ENCODE peak calls at places on chromosome 20, in four cellular contexts. One of them, this sample, is unnamed.
A peak's percentile ranks its signal among the peaks of the same experiment; 100 is the strongest.

GRCh38 chr20:3088031-3088430 is 3.5 kb upstream of the AVP start:
- DNase-seq in HCT116: no peak
- DNase-seq in OCI-LY7: no peak
- DNase-seq in SK-N-SH: no peak
- DNase-seq in this sample: no peak

GRCh38 chr20:20477444-20478041 is 109.6 kb downstream of the INSM1 start:
- DNase-seq in HCT116: no peak
- DNase-seq in OCI-LY7: no peak
- DNase-seq in SK-N-SH: no peak
- DNase-seq in this sample: no peak

GRCh38 chr20:14707865-14708574 is 370.6 kb upstream of the FLRT3 start:
- DNase-seq in HCT116: no peak
- DNase-seq in OCI-LY7: no peak
- DNase-seq in SK-N-SH: no peak
- DNase-seq in this sample: no peak

GRCh38 chr20:57738053-57738452 is 28.2 kb upstream of the PMEPA1 start:
- DNase-seq in HCT116: no peak
- DNase-seq in OCI-LY7: no peak
- DNase-seq in SK-N-SH: no peak
- DNase-seq in this sample: no peak

GRCh38 chr20:61799928-61800327 is 265.8 kb downstream of the TAF4 start:
- DNase-seq in HCT116: no peak
- DNase-seq in OCI-LY7: no peak
- DNase-seq in SK-N-SH: no peak
- DNase-seq in this sample: no peak

GRCh38 chr20:43925786-43926185 is 11.1 kb downstream of the TOX2 start:
- DNase-seq in HCT116: no peak
- DNase-seq in OCI-LY7: no peak
- DNase-seq in SK-N-SH: peak; percentile 67
- DNase-seq in this sample: no peak

GRCh38 chr20:2652724-2653510 is 485 bp downstream of the NOP56 start:
- DNase-seq in HCT116: no peak
- DNase-seq in OCI-LY7: peak; percentile 88
- DNase-seq in SK-N-SH: peak; percentile 81
- DNase-seq in this sample: peak; percentile 32

GRCh38 chr20:13656721-13657368 is 18.1 kb upstream of the TASP1 start:
- DNase-seq in HCT116: no peak
- DNase-seq in OCI-LY7: no peak
- DNase-seq in SK-N-SH: no peak
- DNase-seq in this sample: no peak

GRCh38 chr20:10239954-10240353 is 21.3 kb downstream of the SNAP25 start:
- DNase-seq in HCT116: no peak
- DNase-seq in OCI-LY7: no peak
- DNase-seq in SK-N-SH: no peak
- DNase-seq in this sample: peak; percentile 43

GRCh38 chr20:64106981-64107735 is at the start of gene NPBWR2:
- DNase-seq in HCT116: no peak
- DNase-seq in OCI-LY7: peak; percentile 44
- DNase-seq in SK-N-SH: no peak
- DNase-seq in this sample: no peak

GRCh38 chr20:35674921-35675320 is 10.2 kb upstream of the CPNE1 start:
- DNase-seq in HCT116: no peak
- DNase-seq in OCI-LY7: no peak
- DNase-seq in SK-N-SH: no peak
- DNase-seq in this sample: no peak

GRCh38 chr20:5041433-5041832 is 40.1 kb upstream of the SLC23A2 start:
- DNase-seq in HCT116: no peak
- DNase-seq in OCI-LY7: no peak
- DNase-seq in SK-N-SH: no peak
- DNase-seq in this sample: peak; percentile 13

GRCh38 chr20:8331740-8332412 is 199.8 kb downstream of the PLCB1 start:
- DNase-seq in HCT116: no peak
- DNase-seq in OCI-LY7: no peak
- DNase-seq in SK-N-SH: no peak
- DNase-seq in this sample: no peak

GRCh38 chr20:1707588-1708449 is 50.2 kb upstream of the SIRPG start:
- DNase-seq in HCT116: no peak
- DNase-seq in OCI-LY7: no peak
- DNase-seq in SK-N-SH: no peak
- DNase-seq in this sample: no peak

GRCh38 chr20:16158976-16159286 is 414.3 kb downstream of the KIF16B start:
- DNase-seq in HCT116: no peak
- DNase-seq in OCI-LY7: peak; percentile 39
- DNase-seq in SK-N-SH: no peak
- DNase-seq in this sample: no peak

GRCh38 chr20:18055261-18055660 is 2.5 kb downstream of the OVOL2 start:
- DNase-seq in HCT116: no peak
- DNase-seq in OCI-LY7: no peak
- DNase-seq in SK-N-SH: no peak
- DNase-seq in this sample: no peak

GRCh38 chr20:3226093-3226492 is 12.9 kb downstream of the SLC4A11 start:
- DNase-seq in HCT116: no peak
- DNase-seq in OCI-LY7: no peak
- DNase-seq in SK-N-SH: no peak
- DNase-seq in this sample: no peak

GRCh38 chr20:1336699-1337387 is 7.9 kb upstream of the SDCBP2 start:
- DNase-seq in HCT116: no peak
- DNase-seq in OCI-LY7: no peak
- DNase-seq in SK-N-SH: no peak
- DNase-seq in this sample: no peak

GRCh38 chr20:57432874-57433491 is 41.8 kb downstream of the RBM38 start:
- DNase-seq in HCT116: no peak
- DNase-seq in OCI-LY7: peak; percentile 92
- DNase-seq in SK-N-SH: no peak
- DNase-seq in this sample: no peak

GRCh38 chr20:13857304-13857703 is 72.5 kb downstream of the NDUFAF5 start:
- DNase-seq in HCT116: no peak
- DNase-seq in OCI-LY7: no peak
- DNase-seq in SK-N-SH: no peak
- DNase-seq in this sample: no peak

GRCh38 chr20:10609276-10609675 is 64.5 kb downstream of the JAG1 start:
- DNase-seq in HCT116: no peak
- DNase-seq in OCI-LY7: no peak
- DNase-seq in SK-N-SH: no peak
- DNase-seq in this sample: no peak

GRCh38 chr20:23205221-23205620 is 119.1 kb upstream of the CD93 start:
- DNase-seq in HCT116: no peak
- DNase-seq in OCI-LY7: no peak
- DNase-seq in SK-N-SH: no peak
- DNase-seq in this sample: no peak

GRCh38 chr20:51529758-51530157 is 12.8 kb downstream of the NFATC2 start:
- DNase-seq in HCT116: no peak
- DNase-seq in OCI-LY7: peak; percentile 35
- DNase-seq in SK-N-SH: no peak
- DNase-seq in this sample: no peak

GRCh38 chr20:341682-342081 is 5.2 kb upstream of the NRSN2 start:
- DNase-seq in HCT116: peak; percentile 94
- DNase-seq in OCI-LY7: no peak
- DNase-seq in SK-N-SH: no peak
- DNase-seq in this sample: peak; percentile 42

GRCh38 chr20:52190437-52191131 is 995 bp downstream of the ZFP64 start:
- DNase-seq in HCT116: peak; percentile 6
- DNase-seq in OCI-LY7: peak; percentile 60
- DNase-seq in SK-N-SH: peak; percentile 68
- DNase-seq in this sample: peak; percentile 46

GRCh38 chr20:40279390-40279789 is 409.6 kb downstream of the MAFB start:
- DNase-seq in HCT116: no peak
- DNase-seq in OCI-LY7: no peak
- DNase-seq in SK-N-SH: peak; percentile 61
- DNase-seq in this sample: peak; percentile 32

GRCh38 chr20:24364464-24364863 is 105.0 kb upstream of the SYNDIG1 start:
- DNase-seq in HCT116: no peak
- DNase-seq in OCI-LY7: no peak
- DNase-seq in SK-N-SH: no peak
- DNase-seq in this sample: no peak
- TF ChIP-seq EZH2phosphoT487 in HCT116: no peak
- TF ChIP-seq EZH2phosphoT487 in OCI-LY7: no peak
- TF ChIP-seq EZH2phosphoT487 in SK-N-SH: no peak
- TF ChIP-seq EZH2phosphoT487 in this sample: no peak

GRCh38 chr20:47280228-47280627 is 76.3 kb downstream of the ZMYND8 start:
- DNase-seq in HCT116: no peak
- DNase-seq in OCI-LY7: no peak
- DNase-seq in SK-N-SH: no peak
- DNase-seq in this sample: no peak
- H3K4me1 ChIP-seq in HCT116: peaks cover 34% of the 10 kb centered on the region
- H3K4me1 ChIP-seq in OCI-LY7: no peaks in the 10 kb centered on the region
- H3K4me1 ChIP-seq in SK-N-SH: peaks cover 17% of the 10 kb centered on the region
- H3K4me1 ChIP-seq in this sample: no peaks in the 10 kb centered on the region

GRCh38 chr20:49270736-49271135 is 7.1 kb downstream of the ZNFX1 start:
- DNase-seq in HCT116: no peak
- DNase-seq in OCI-LY7: no peak
- DNase-seq in SK-N-SH: no peak
- DNase-seq in this sample: no peak
- TF ChIP-seq EZH2phosphoT487 in HCT116: no peak
- TF ChIP-seq EZH2phosphoT487 in OCI-LY7: no peak
- TF ChIP-seq EZH2phosphoT487 in SK-N-SH: no peak
- TF ChIP-seq EZH2phosphoT487 in this sample: no peak

GRCh38 chr20:32088759-32089158 is 20.8 kb upstream of the TM9SF4 start:
- DNase-seq in HCT116: no peak
- DNase-seq in OCI-LY7: no peak
- DNase-seq in SK-N-SH: no peak
- DNase-seq in this sample: no peak
- H3K4me1 ChIP-seq in HCT116: peaks cover 2% of the 10 kb centered on the region
- H3K4me1 ChIP-seq in OCI-LY7: peaks cover 19% of the 10 kb centered on the region
- H3K4me1 ChIP-seq in SK-N-SH: no peaks in the 10 kb centered on the region
- H3K4me1 ChIP-seq in this sample: no peaks in the 10 kb centered on the region

DNA sequence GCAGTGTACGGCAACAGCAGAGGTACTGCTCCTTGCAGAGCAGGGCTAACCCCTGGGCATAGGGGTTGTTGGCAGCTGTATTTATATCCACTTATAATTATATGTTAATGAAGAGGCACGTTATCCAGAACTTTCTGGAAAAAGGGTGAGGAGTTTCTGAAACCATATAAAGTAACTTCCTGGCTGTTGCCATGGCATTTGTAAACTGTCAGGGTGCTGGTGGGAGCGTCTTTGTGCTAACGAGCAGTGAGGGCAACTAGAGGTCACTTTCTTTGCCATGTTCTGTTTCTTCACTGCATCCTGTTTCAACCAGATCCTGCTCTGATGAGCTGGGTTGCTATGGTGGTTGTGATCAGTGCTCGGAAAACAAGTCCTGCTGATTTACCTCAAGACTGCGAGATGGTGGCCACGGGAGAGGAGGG is 11.1 kb upstream of the ARFGEF2 start:
- DNase-seq in HCT116: no peak
- DNase-seq in OCI-LY7: no peak
- DNase-seq in SK-N-SH: no peak
- DNase-seq in this sample: no peak
- TF ChIP-seq EZH2phosphoT487 in HCT116: no peak
- TF ChIP-seq EZH2phosphoT487 in OCI-LY7: no peak
- TF ChIP-seq EZH2phosphoT487 in SK-N-SH: no peak
- TF ChIP-seq EZH2phosphoT487 in this sample: no peak

GRCh38 chr20:37453288-37453687 is 67.8 kb upstream of the NNAT start:
- DNase-seq in HCT116: no peak
- DNase-seq in OCI-LY7: no peak
- DNase-seq in SK-N-SH: no peak
- DNase-seq in this sample: no peak
- H3K4me1 ChIP-seq in HCT116: no peaks in the 10 kb centered on the region
- H3K4me1 ChIP-seq in OCI-LY7: no peaks in the 10 kb centered on the region
- H3K4me1 ChIP-seq in SK-N-SH: no peaks in the 10 kb centered on the region
- H3K4me1 ChIP-seq in this sample: no peaks in the 10 kb centered on the region

DNA sequence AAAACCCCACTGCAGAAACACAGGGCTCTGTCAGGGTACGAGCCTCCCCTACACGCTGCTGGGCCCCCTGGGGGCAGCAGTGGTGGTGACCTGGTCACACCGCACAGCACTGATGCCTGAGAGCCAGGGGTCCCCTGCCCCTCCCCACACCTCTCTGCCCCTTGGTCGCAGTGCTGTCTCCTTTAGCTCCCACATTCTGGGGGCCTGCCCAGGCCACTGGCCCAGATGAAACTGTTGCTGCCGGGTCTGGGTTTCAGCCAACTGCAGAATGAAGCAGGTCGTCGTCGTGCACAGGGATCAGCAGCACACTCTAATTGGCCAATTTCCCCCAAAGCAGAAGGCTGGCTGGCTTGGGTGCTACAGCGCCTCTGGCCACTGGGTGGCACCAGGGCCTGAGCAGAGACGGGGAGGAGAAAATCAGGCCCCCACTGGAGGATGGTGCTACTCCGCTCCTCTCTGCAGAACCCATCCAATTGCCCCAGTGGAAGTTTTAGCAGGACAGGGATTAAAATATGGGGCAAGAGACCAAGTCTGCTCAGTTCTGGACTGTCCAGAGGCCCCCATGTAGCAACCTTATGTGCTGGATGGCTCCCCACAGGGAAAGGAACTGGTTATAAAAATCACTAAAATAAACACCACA is 26.1 kb downstream of the DIDO1 start:
- DNase-seq in HCT116: peak; percentile 23
- DNase-seq in OCI-LY7: peak; percentile 75
- DNase-seq in SK-N-SH: peak; percentile 94
- DNase-seq in this sample: peak; percentile 87
- TF ChIP-seq EZH2phosphoT487 in HCT116: no peak
- TF ChIP-seq EZH2phosphoT487 in OCI-LY7: no peak
- TF ChIP-seq EZH2phosphoT487 in SK-N-SH: no peak
- TF ChIP-seq EZH2phosphoT487 in this sample: no peak

DNA sequence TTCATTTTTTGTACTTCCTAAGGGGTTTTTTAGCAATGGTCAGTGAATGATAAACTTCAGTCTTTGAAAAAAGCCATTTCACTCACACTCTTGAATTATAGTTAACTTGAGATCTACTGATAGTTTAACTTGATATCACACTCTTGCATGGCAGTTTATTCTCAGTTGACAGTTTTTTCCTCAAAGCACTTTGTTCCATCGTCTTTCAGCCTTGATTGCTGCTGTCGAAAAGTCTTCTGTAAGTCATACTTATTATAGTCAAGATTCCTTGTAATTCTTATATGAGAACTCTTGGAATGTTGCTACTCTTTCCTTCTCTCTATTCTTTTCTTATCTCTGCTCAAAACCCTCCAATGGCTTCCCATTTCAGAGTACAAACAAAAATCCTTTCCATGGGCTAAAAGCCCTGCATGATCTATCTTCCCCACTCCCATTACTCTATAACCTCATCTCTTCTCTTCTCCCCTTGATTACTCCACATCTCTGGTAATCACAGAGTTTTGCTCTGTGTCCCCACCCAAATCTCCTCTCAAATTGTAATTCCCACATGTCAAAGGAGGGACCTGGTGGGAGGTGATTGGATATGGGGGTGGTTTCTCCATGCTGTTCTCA is 31.2 kb downstream of the ZHX3 start:
- DNase-seq in HCT116: no peak
- DNase-seq in OCI-LY7: no peak
- DNase-seq in SK-N-SH: no peak
- DNase-seq in this sample: no peak
- H3K4me1 ChIP-seq in HCT116: no peaks in the 10 kb centered on the region
- H3K4me1 ChIP-seq in OCI-LY7: no peaks in the 10 kb centered on the region
- H3K4me1 ChIP-seq in SK-N-SH: peaks cover 4% of the 10 kb centered on the region
- H3K4me1 ChIP-seq in this sample: no peaks in the 10 kb centered on the region

This sample was measured in hepatocyte.